ENCODE peak calls at places on chromosomes 5 and 9, in six cellular contexts. C is effector memory CD4-positive, alpha-beta T cell; V is substantia nigra; B is amniotic epithelial cell; L is amniotic stem cell; G is T follicular helper cell. Y is an unnamed sample.

GRCh38 chr5:106880656-106881055 is 790.1 kb downstream of the EFNA5 start:
- DNase-seq in C (no peak), V (no peak), B (no peak), L (no peak), G (no peak), Y (no peak)

GRCh38 chr5:172845190-172845975 is 11.3 kb downstream of the ERGIC1 start:
- DNase-seq in C (no peak), V (no peak), B (no peak), L (no peak), G (no peak), Y (no peak)

GRCh38 chr5:87147441-87147840 is 120.2 kb upstream of the RASA1 start:
- DNase-seq in C (no peak), V (no peak), B (peak), L (no peak), G (no peak), Y (no peak)

GRCh38 chr9:38620483-38621433 is at the start of gene ANKRD18A:
- DNase-seq in C (peak), V (peak), B (peak), L (peak), G (peak), Y (no peak)

GRCh38 chr5:17336054-17336453 is 118.6 kb downstream of the BASP1 start:
- DNase-seq in C (no peak), V (no peak), B (no peak), L (no peak), G (no peak), Y (no peak)

GRCh38 chr5:3694819-3695218 is 99.2 kb downstream of the IRX1 start:
- DNase-seq in C (no peak), V (no peak), B (no peak), L (no peak), G (no peak), Y (no peak)

GRCh38 chr9:125255781-125256391 is 5.7 kb upstream of the GAPVD1 start:
- DNase-seq in C (no peak), V (no peak), B (no peak), L (no peak), G (no peak), Y (no peak)

GRCh38 chr9:128642675-128643074 is 14.0 kb downstream of the DYNC2I2 start:
- DNase-seq in C (no peak), V (no peak), B (no peak), L (no peak), G (no peak), Y (no peak)

GRCh38 chr5:142280066-142281011 is 44.5 kb downstream of the SPRY4 start:
- DNase-seq in C (no peak), V (no peak), B (peak), L (no peak), G (no peak), Y (no peak)

Y was measured in AG04449.